ENCODE peak calls at places on chromosome 4, in ten cellular contexts. T is COR-L47; G is hepatocyte; K is adrenal gland; A is fibroblast of lung; H is astrocyte; E is NCI-H2029 treated with DMSO at 0.1 percent for 48 hours; O is HL-60; W is GM23338; J is stimulated activated CD8-positive, alpha-beta memory T cell treated with anti-CD3 and anti-CD28 coated beads, Interleukin-4, amount 100 ng/mL, for 24 hours. R is an unnamed sample.

GRCh38 chr4:54100607-54101189 is 735 bp downstream of the GSX2 start:
- DNase-seq in J (no peak), K (no peak), A (no peak), T (no peak), O (no peak), E (no peak), H (no peak), W (peak), G (no peak), R (no peak)

GRCh38 chr4:48801016-48801715 is 21.1 kb upstream of the FRYL start:
- DNase-seq in A (no peak), T (no peak), J (no peak), G (no peak), H (no peak), W (peak), K (no peak), E (no peak), O (no peak), R (no peak)

GRCh38 chr4:47374477-47374876 is 89.0 kb downstream of the COMMD8 start:
- DNase-seq in J (no peak), O (no peak), H (peak), E (no peak), A (peak), W (no peak), K (no peak), G (no peak), T (no peak), R (no peak)

GRCh38 chr4:6349896-6350295 is 80.2 kb downstream of the WFS1 start:
- DNase-seq in O (no peak), H (peak), G (no peak), J (no peak), E (no peak), K (no peak), A (no peak), T (peak), W (no peak), R (no peak)

GRCh38 chr4:159677521-159677920 is 574.6 kb downstream of the RAPGEF2 start:
- DNase-seq in K (no peak), W (no peak), G (no peak), H (peak), T (no peak), J (no peak), O (no peak), A (no peak), E (no peak), R (no peak)

GRCh38 chr4:54082168-54082567 is 17.8 kb upstream of the CHIC2 start:
- DNase-seq in A (peak), E (no peak), W (no peak), G (peak), H (peak), J (no peak), O (no peak), K (peak), T (no peak), R (no peak)

GRCh38 chr4:138070816-138071215 is 171.3 kb downstream of the SLC7A11 start:
- DNase-seq in O (no peak), K (no peak), J (no peak), W (no peak), E (no peak), G (no peak), T (no peak), A (no peak), H (no peak), R (no peak)

GRCh38 chr4:66855956-66856355 is 689.3 kb downstream of the CENPC start:
- DNase-seq in K (no peak), O (no peak), H (peak), A (no peak), E (no peak), T (no peak), W (no peak), J (no peak), G (no peak), R (no peak)

GRCh38 chr4:149176019-149176418 is 639.6 kb downstream of the IQCM start:
- DNase-seq in K (no peak), W (peak), G (peak), H (no peak), A (no peak), T (no peak), J (no peak), O (no peak), E (no peak), R (no peak)

GRCh38 chr4:135739354-135739753 is 1537.8 kb upstream of the PABPC4L start:
- DNase-seq in H (no peak), W (no peak), J (no peak), O (no peak), T (no peak), A (peak), K (no peak), E (no peak), G (no peak), R (no peak)

GRCh38 chr4:127521463-127521862 is 111.3 kb upstream of the INTU start:
- DNase-seq in O (no peak), A (peak), H (no peak), T (no peak), W (no peak), E (no peak), K (no peak), G (no peak), J (no peak), R (no peak)

GRCh38 chr4:112274959-112275358 is 10.7 kb downstream of the TIFA start:
- DNase-seq in H (no peak), G (no peak), K (no peak), O (no peak), J (no peak), W (no peak), E (no peak), T (no peak), A (no peak), R (no peak)

GRCh38 chr4:80266267-80266901 is at the start of gene FGF5:
- DNase-seq in J (peak), H (peak), K (no peak), G (peak), A (peak), T (peak), W (peak), E (peak), O (peak), R (peak)

GRCh38 chr4:151990201-151990600 is 229.4 kb upstream of the GATB start:
- DNase-seq in E (no peak), K (no peak), W (no peak), H (peak), A (no peak), G (no peak), T (no peak), O (no peak), J (no peak), R (no peak)

GRCh38 chr4:39410415-39410814 is 3.7 kb downstream of the KLB start:
- DNase-seq in H (no peak), J (no peak), E (no peak), G (no peak), O (no peak), W (no peak), T (no peak), K (no peak), A (peak), R (no peak)

GRCh38 chr4:55592014-55592413 is at the start of gene PDCL2:
- DNase-seq in K (no peak), G (peak), W (peak), A (no peak), H (no peak), O (no peak), E (no peak), J (no peak), T (no peak), R (no peak)

GRCh38 chr4:15690020-15690809 is 8.6 kb downstream of the FAM200B start:
- DNase-seq in J (no peak), K (no peak), H (peak), E (no peak), O (peak), A (peak), W (peak), G (peak), T (no peak), R (no peak)

R was measured in DMS153.